ENCODE peak calls at places on chromosomes 2 and 18, in five cellular contexts. L is fibroblast of the aortic adventitia, G is progenitor cell of endocrine pancreas, A is OCI-LY7, I is body of pancreas. P is an unnamed sample.

GRCh38 chr18:25875574-25875973 is 214.8 kb downstream of the SS18 start:
- DNase-seq in L (no peak), G (no peak), A (no peak), I (no peak), P (no peak)

GRCh38 chr2:139790807-139791206 is 1010.6 kb upstream of the NXPH2 start:
- DNase-seq in L (peak; percentile 28), G (no peak), I (no peak), A (peak; percentile 14), P (no peak)

GRCh38 chr2:188701836-188702235 is 272.3 kb upstream of the COL3A1 start:
- DNase-seq in L (peak; percentile 25), I (no peak), A (no peak), G (no peak), P (no peak)

GRCh38 chr2:96142217-96143113 is 2.8 kb downstream of the DUSP2 start:
- DNase-seq in L (no peak), G (no peak), A (peak; percentile 70), I (no peak), P (no peak)

GRCh38 chr2:115609978-115610377 is 1167.5 kb downstream of the DPP10 start:
- DNase-seq in L (no peak), A (no peak), I (peak; percentile 56), G (no peak), P (no peak)

GRCh38 chr18:36389811-36390581 is 92.5 kb downstream of the FHOD3 start:
- DNase-seq in I (no peak), G (no peak), A (no peak), L (no peak), P (no peak)

GRCh38 chr2:127681976-127682857 is 6.9 kb upstream of the LIMS2 start:
- DNase-seq in A (no peak), I (no peak), G (no peak), L (no peak), P (no peak)

GRCh38 chr18:1357724-1358123 is 453.1 kb downstream of the ADCYAP1 start:
- DNase-seq in L (no peak), I (no peak), A (no peak), G (no peak), P (no peak)

GRCh38 chr2:220936641-220937197 is 635.4 kb downstream of the EPHA4 start:
- DNase-seq in G (no peak), L (no peak), I (no peak), A (no peak), P (no peak)

GRCh38 chr2:136392897-136393296 is 274.9 kb upstream of the CXCR4 start:
- DNase-seq in G (no peak), I (no peak), L (no peak), A (no peak), P (no peak)

GRCh38 chr2:239763433-239764097 is 261.6 kb downstream of the NDUFA10 start:
- DNase-seq in L (no peak), I (no peak), A (no peak), G (no peak), P (no peak)

GRCh38 chr2:139694327-139694726 is 914.1 kb upstream of the NXPH2 start:
- DNase-seq in I (no peak), A (no peak), L (no peak), G (no peak), P (no peak)

GRCh38 chr2:240024766-240025165 is 376 bp downstream of the NDUFA10 start:
- DNase-seq in A (peak; percentile 34), G (no peak), I (no peak), L (peak; percentile 3), P (no peak)

GRCh38 chr2:176781570-176782217 is 430.9 kb upstream of the HNRNPA3 start:
- DNase-seq in A (peak; percentile 67), L (no peak), I (no peak), G (no peak), P (no peak)

GRCh38 chr2:46365913-46366674 is 68.9 kb downstream of the EPAS1 start:
- DNase-seq in G (no peak), A (no peak), I (no peak), L (peak; percentile 28), P (no peak)

GRCh38 chr2:127032601-127033000 is 74.4 kb downstream of the BIN1 start:
- DNase-seq in G (no peak), I (no peak), A (no peak), L (no peak), P (no peak)

GRCh38 chr2:86072271-86072858 is 33.3 kb downstream of the POLR1A start:
- DNase-seq in I (peak; percentile 94), A (peak; percentile 60), L (peak; percentile 74), G (no peak), P (no peak)

GRCh38 chr2:128424806-128425205 is 106.1 kb upstream of the HS6ST1 start:
- DNase-seq in I (peak; percentile 52), G (no peak), A (no peak), L (no peak), P (no peak)

GRCh38 chr2:196370386-196370785 is 199.0 kb upstream of the STK17B start:
- DNase-seq in A (no peak), L (no peak), G (no peak), I (no peak), P (no peak)

GRCh38 chr2:54871457-54872103 is 148.1 kb downstream of the EML6 start:
- DNase-seq in I (peak; percentile 13), G (no peak), L (no peak), A (no peak), P (no peak)

GRCh38 chr2:31108887-31109286 is 29.4 kb downstream of the GALNT14 start:
- DNase-seq in G (no peak), I (no peak), L (no peak), A (no peak), P (no peak)

GRCh38 chr2:113180131-113180946 is 6.6 kb downstream of the PSD4 start:
- DNase-seq in I (no peak), L (no peak), G (no peak), A (no peak), P (no peak)

GRCh38 chr2:109017017-109017416 is 28.0 kb upstream of the EDAR start:
- DNase-seq in A (no peak), G (no peak), I (no peak), L (no peak), P (no peak)

GRCh38 chr2:200302940-200303727 is 3.4 kb upstream of the SPATS2L start:
- DNase-seq in L (peak; percentile 45), A (peak; percentile 3), G (no peak), I (no peak), P (no peak)

GRCh38 chr18:12811191-12811950 is 72.7 kb downstream of the PTPN2 start:
- DNase-seq in A (no peak), G (no peak), L (no peak), I (no peak), P (no peak)

GRCh38 chr2:75705921-75706320 is 4.8 kb downstream of the GCFC2 start:
- DNase-seq in I (no peak), G (no peak), A (no peak), L (peak; percentile 3), P (no peak)

GRCh38 chr2:28612131-28612812 is 116.4 kb downstream of the PLB1 start:
- DNase-seq in L (no peak), A (no peak), I (no peak), G (no peak), P (no peak)

GRCh38 chr18:55275042-55275897 is 312.7 kb downstream of the TCF4 start:
- DNase-seq in G (no peak), L (peak; percentile 69), A (peak; percentile 11), I (no peak), P (no peak)
- TF ChIP-seq CTCF in G (no peak), L (peak; percentile 7), A (peak; percentile 51), I (no peak), P (no peak)

GRCh38 chr18:292271-292670 is 24.4 kb upstream of the THOC1 start:
- DNase-seq in G (no peak), A (no peak), L (peak; percentile 19), I (no peak), P (no peak)

GRCh38 chr18:285817-286216 is 18.0 kb upstream of the THOC1 start:
- DNase-seq in A (no peak), G (no peak), I (no peak), L (no peak), P (no peak)

DNA sequence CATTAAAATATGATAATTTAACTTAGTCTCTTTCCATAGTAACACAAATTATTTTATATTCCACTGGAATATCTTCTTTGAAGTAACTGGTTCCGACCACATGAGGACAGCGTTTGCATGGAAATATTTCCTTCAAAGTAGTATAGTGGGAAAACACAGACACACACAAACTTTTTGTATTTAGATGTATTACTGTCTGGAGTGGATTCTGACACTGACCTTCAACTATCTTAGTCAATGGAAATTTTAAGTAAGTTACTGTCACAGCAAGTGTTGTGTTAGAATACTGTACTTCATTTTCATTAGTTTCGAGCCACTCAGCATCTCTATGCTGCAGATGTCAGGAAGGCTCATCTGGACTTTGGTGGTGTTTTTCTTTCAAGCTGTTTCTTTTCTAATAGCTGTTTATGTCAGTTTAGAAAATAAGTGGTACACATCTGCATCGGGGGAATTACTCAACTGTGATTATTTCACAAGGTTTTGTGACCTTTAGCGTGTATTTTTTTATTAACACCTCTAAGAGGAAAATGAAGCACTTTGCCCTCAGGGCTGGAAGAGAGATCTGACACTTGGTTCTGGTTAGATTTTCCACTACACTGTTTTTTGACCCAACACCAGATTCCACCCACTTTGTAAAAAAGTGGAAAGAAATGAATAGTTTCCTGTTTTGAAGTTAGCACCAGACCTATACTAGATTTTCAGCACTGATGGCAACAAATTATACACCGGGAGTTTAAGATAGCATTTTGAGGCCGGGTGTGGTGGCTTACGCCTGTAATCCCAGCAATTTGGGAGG is 18.9 kb upstream of the THOC1 start:
- DNase-seq in A (no peak), I (peak; percentile 17), L (peak; percentile 69), G (no peak), P (no peak)
- TF ChIP-seq CTCF in A (peak; percentile 53), I (peak; percentile 31), L (peak; percentile 59), G (peak; percentile 56), P (no peak)

GRCh38 chr2:237280235-237280634 is 133.7 kb downstream of the COL6A3 start:
- DNase-seq in L (peak; percentile 92), A (no peak), I (peak; percentile 27), G (no peak), P (no peak)
- TF ChIP-seq CTCF in L (peak; percentile 1), A (no peak), I (no peak), G (no peak), P (no peak)

GRCh38 chr2:241478166-241478565 is 30.2 kb downstream of the STK25 start:
- DNase-seq in G (no peak), I (no peak), A (no peak), L (no peak), P (no peak)

GRCh38 chr2:241479026-241479898 is 29.1 kb downstream of the STK25 start:
- DNase-seq in G (no peak), L (no peak), I (no peak), A (no peak), P (no peak)

GRCh38 chr2:241469746-241470145 is 38.6 kb downstream of the STK25 start:
- DNase-seq in G (no peak), I (no peak), L (no peak), A (no peak), P (no peak)

GRCh38 chr2:241473399-241473798 is 35.0 kb downstream of the STK25 start:
- DNase-seq in A (no peak), I (no peak), G (no peak), L (no peak), P (no peak)

DNA sequence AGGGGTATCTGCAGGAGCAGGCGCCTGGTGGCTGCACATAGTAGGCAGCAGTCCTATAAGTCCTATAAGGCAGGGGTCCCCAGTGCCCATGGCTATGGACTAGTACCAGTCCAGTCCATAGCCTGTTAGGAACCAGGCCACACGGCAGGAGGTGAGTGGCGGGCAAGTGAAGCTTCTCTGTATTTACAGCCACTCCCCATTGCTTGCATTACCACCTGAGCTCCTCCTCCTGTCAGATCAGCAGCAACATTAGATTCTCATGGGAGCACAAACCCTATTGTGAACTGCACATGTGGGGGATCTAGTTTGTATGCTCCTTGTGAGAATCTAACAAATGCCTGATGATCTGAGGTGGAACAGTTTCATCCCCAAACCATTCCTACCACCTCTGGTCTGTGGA is 33.1 kb downstream of the STK25 start:
- DNase-seq in G (no peak), A (no peak), L (no peak), I (no peak), P (no peak)
- TF ChIP-seq CTCF in G (no peak), A (no peak), L (no peak), I (no peak), P (no peak)